ENCODE peak calls at places on chromosomes 5 and 9, in four cellular contexts. R, D, F and O are unnamed samples.
A peak's percentile ranks its signal among the peaks of the same experiment; 100 is the strongest.

GRCh38 chr5:20446121-20446520 is 458.1 kb upstream of the CDH18 start:
- DNase-seq in R (no peak), D (no peak), F (no peak), O (no peak)

GRCh38 chr9:38707885-38708640 is 11.9 kb downstream of the FAM240B start:
- DNase-seq in R (no peak), D (peak; percentile 12), F (no peak), O (no peak)

GRCh38 chr5:158384535-158385421 is 525.8 kb upstream of the CLINT1 start:
- DNase-seq in R (peak; percentile 19), D (no peak), F (no peak), O (peak; percentile 8)

GRCh38 chr5:148425808-148426207 is 42.0 kb downstream of the FBXO38 start:
- DNase-seq in R (no peak), D (peak; percentile 41), F (no peak), O (no peak)

GRCh38 chr5:93941897-93942296 is 200.5 kb upstream of the POU5F2 start:
- DNase-seq in R (no peak), D (no peak), F (no peak), O (no peak)

GRCh38 chr5:100901851-100902341 is 1.2 kb downstream of the ST8SIA4 start:
- DNase-seq in R (no peak), D (peak; percentile 1), F (no peak), O (no peak)

GRCh38 chr5:55865831-55866230 is 14.7 kb downstream of the IL31RA start:
- DNase-seq in R (no peak), D (no peak), F (peak; percentile 16), O (no peak)

GRCh38 chr5:146107901-146108300 is 2.5 kb upstream of the PLAC8L1 start:
- DNase-seq in R (no peak), D (no peak), F (no peak), O (no peak)

GRCh38 chr9:76691761-76692313 is 72.4 kb upstream of the PCA3 start:
- DNase-seq in R (no peak), D (no peak), F (no peak), O (no peak)

GRCh38 chr9:36924071-36924470 is 110.0 kb downstream of the PAX5 start:
- DNase-seq in R (peak; percentile 87), D (peak; percentile 20), F (peak; percentile 45), O (peak; percentile 87)

GRCh38 chr5:132008961-132009680 is 2.3 kb downstream of the ACSL6 start:
- DNase-seq in R (no peak), D (peak; percentile 42), F (no peak), O (no peak)

GRCh38 chr5:94777163-94777885 is 158.9 kb downstream of the SLF1 start:
- DNase-seq in R (no peak), D (no peak), F (no peak), O (no peak)

GRCh38 chr9:119961774-119962408 is 592.7 kb upstream of the BRINP1 start:
- DNase-seq in R (peak; percentile 27), D (peak; percentile 52), F (peak; percentile 12), O (no peak)

GRCh38 chr5:176469293-176469692 is 21.1 kb downstream of the FAF2 start:
- DNase-seq in R (no peak), D (no peak), F (no peak), O (no peak)

GRCh38 chr9:107727113-107727780 is 237.7 kb upstream of the KLF4 start:
- DNase-seq in R (no peak), D (no peak), F (no peak), O (no peak)

GRCh38 chr5:61790007-61790406 is 457.9 kb downstream of the ZSWIM6 start:
- DNase-seq in R (no peak), D (no peak), F (no peak), O (no peak)

GRCh38 chr5:34957299-34957698 is 27.9 kb downstream of the DNAJC21 start:
- DNase-seq in R (no peak), D (no peak), F (no peak), O (no peak)

GRCh38 chr5:152634596-152634995 is 229.5 kb upstream of the NMUR2 start:
- DNase-seq in R (no peak), D (no peak), F (no peak), O (no peak)

GRCh38 chr5:83430130-83431010 is 41.2 kb upstream of the VCAN start:
- DNase-seq in R (peak; percentile 75), D (peak; percentile 79), F (peak; percentile 61), O (peak; percentile 58)

GRCh38 chr9:117546894-117547293 is 132.0 kb upstream of the ASTN2 start:
- DNase-seq in R (no peak), D (no peak), F (no peak), O (no peak)

GRCh38 chr9:97514531-97514930 is 13.1 kb downstream of the TMOD1 start:
- DNase-seq in R (no peak), D (no peak), F (no peak), O (no peak)

GRCh38 chr5:43168175-43168574 is 23.9 kb upstream of the NIM1K start:
- DNase-seq in R (no peak), D (no peak), F (no peak), O (no peak)

GRCh38 chr5:32865475-32865874 is 154.4 kb downstream of the NPR3 start:
- DNase-seq in R (no peak), D (no peak), F (no peak), O (no peak)

GRCh38 chr5:72171667-72172066 is 64.4 kb downstream of the MAP1B start:
- DNase-seq in R (no peak), D (no peak), F (no peak), O (no peak)

GRCh38 chr9:106953166-106953565 is 90.2 kb downstream of the ZNF462 start:
- DNase-seq in R (no peak), D (no peak), F (no peak), O (peak; percentile 62)

GRCh38 chr5:94397508-94397907 is 220.9 kb downstream of the KIAA0825 start:
- DNase-seq in R (no peak), D (no peak), F (no peak), O (no peak)

GRCh38 chr9:89787595-89787994 is 182.8 kb downstream of the GADD45G start:
- DNase-seq in R (no peak), D (no peak), F (no peak), O (no peak)

GRCh38 chr9:14321517-14322125 is 7.7 kb upstream of the NFIB start:
- DNase-seq in R (no peak), D (no peak), F (no peak), O (no peak)

GRCh38 chr5:37738057-37738691 is 101.7 kb downstream of the GDNF start:
- DNase-seq in R (peak; percentile 59), D (peak; percentile 28), F (peak; percentile 16), O (peak; percentile 91)

GRCh38 chr9:94909250-94909894 is 182.9 kb downstream of the AOPEP start:
- DNase-seq in R (no peak), D (no peak), F (no peak), O (no peak)

GRCh38 chr5:9829621-9830020 is 199.5 kb upstream of the TAS2R1 start:
- DNase-seq in R (no peak), D (no peak), F (no peak), O (no peak)

GRCh38 chr5:157818368-157818767 is 40.6 kb downstream of the CLINT1 start:
- DNase-seq in R (no peak), D (no peak), F (no peak), O (no peak)

GRCh38 chr9:68599826-68600225 is 59.1 kb upstream of the TMEM252 start:
- DNase-seq in R (no peak), D (no peak), F (no peak), O (no peak)

GRCh38 chr5:148151872-148152271 is 16.5 kb upstream of the SPINK14 start:
- DNase-seq in R (no peak), D (no peak), F (no peak), O (no peak)

GRCh38 chr9:127955294-127956015 is 17.8 kb upstream of the DPM2 start:
- DNase-seq in R (peak; percentile 98), D (peak; percentile 78), F (peak; percentile 93), O (peak; percentile 91)

GRCh38 chr5:52491829-52492217 is 295.9 kb upstream of the ITGA1 start:
- DNase-seq in R (no peak), D (no peak), F (no peak), O (no peak)

GRCh38 chr5:126656397-126657007 is 55.8 kb downstream of the PHAX start:
- DNase-seq in R (peak; percentile 31), D (peak; percentile 64), F (peak; percentile 41), O (no peak)

GRCh38 chr5:127296321-127296720 is 5.7 kb downstream of the MEGF10 start:
- DNase-seq in R (no peak), D (no peak), F (no peak), O (no peak)

GRCh38 chr5:120012441-120012840 is 383.1 kb downstream of the FAM170A start:
- DNase-seq in R (no peak), D (no peak), F (no peak), O (no peak)

GRCh38 chr9:110890416-110890815 is 147.9 kb downstream of the LPAR1 start:
- DNase-seq in R (no peak), D (no peak), F (no peak), O (no peak)

GRCh38 chr9:123825337-123825736 is 104.6 kb downstream of the DENND1A start:
- DNase-seq in R (no peak), D (no peak), F (peak; percentile 32), O (no peak)
- TF ChIP-seq CTCF in R (peak; percentile 41), D (no peak), F (no peak), O (no peak)

GRCh38 chr9:136531904-136532798 is 13.7 kb downstream of the NOTCH1 start:
- DNase-seq in R (no peak), D (no peak), F (no peak), O (no peak)
- TF ChIP-seq TCF7L2 in R (no peak), D (no peak), F (no peak), O (no peak)

GRCh38 chr9:1712861-1713260 is 302.3 kb upstream of the SMARCA2 start:
- DNase-seq in R (no peak), D (no peak), F (no peak), O (no peak)
- H3K4me3 ChIP-seq in R (no peak overlapping the region), D (no peak overlapping the region), F (no peak overlapping the region), O (no peak overlapping the region)

GRCh38 chr5:154394328-154394727 is 51.5 kb upstream of the SAP30L start:
- DNase-seq in R (no peak), D (no peak), F (no peak), O (no peak)
- TF ChIP-seq CTCF in R (peak; percentile 7), D (no peak), F (no peak), O (no peak)

DNA sequence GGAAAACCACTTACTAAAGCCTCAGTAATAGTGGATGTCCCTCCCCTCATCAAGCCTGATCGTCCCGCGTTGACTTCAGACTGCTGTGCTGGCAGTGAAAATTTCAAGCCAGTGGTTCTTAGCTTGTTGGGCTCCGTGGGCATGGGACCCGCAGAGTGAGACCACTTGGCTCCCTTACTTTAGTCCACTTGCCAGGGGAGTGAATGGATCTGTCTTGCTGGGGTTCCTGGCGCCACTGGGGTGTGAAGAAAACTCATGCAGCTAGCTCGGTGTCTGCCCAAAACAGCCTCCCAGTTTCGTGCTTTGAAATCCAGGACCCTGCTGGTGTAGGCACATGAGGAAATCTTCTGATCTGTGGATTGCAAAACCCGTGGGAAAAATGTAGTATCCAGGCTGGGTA is 480.0 kb upstream of the IZUMO3 start:
- DNase-seq in R (no peak), D (no peak), F (no peak), O (no peak)
- TF ChIP-seq TCF7L2 in R (no peak), D (no peak), F (no peak), O (no peak)

DNA sequence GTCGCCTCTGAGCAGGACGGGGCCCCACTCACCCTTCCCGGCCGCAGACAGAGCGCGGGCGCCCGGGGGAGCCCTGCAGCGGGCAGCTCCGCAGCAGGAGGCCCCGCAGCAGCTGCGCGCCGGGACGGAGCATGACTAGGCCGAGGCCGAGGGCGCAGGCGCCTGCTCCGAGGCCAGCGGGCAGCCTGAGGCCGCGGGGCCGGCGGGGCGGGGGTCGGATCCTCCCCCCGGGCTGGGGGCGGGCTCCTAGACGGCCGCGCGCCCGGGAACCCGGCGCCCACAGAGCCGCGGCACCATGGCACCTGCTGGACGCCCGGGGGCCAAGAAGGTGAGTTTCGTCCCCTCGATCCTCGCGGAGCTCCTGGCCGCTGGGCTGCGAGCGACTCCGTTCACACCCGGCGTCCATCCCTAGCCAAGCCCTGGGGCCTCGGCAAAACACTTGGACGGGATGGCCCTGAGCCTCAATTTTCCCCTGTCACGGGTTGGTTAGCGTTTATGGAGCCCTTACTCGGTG is at the start of the genes BHMT2 and DMGDH:
- DNase-seq in R (no peak), D (no peak), F (peak; percentile 23), O (no peak)
- H3K4me3 ChIP-seq in R (no peak within 1 kb of the TSS), D (no peak within 1 kb of the TSS), F (peak within 1 kb of the TSS; percentile 76), O (no peak within 1 kb of the TSS)